ENCODE peak calls at places on chromosomes 4 and X, in seven cellular contexts. One of them, this sample, is unnamed.

GRCh38 chr4:7435411-7436095 is 823 bp upstream of the PSAPL1 start:
- DNase-seq in lung: peak; percentile 45
- DNase-seq in stimulated activated CD4-positive, alpha-beta T cell treated with anti-CD3 and anti-CD28 coated beads, Interleukin-15, amount 100 ng/mL, for 48 hours: no peak
- DNase-seq in stimulated activated CD8-positive, alpha-beta memory T cell treated with anti-CD3 and anti-CD28 coated beads, Interleukin-4, amount 100 ng/mL, for 1 hour: no peak
- DNase-seq in fibroblast of the conjunctiva: no peak
- DNase-seq in T-helper 9 cell: no peak
- DNase-seq in T-cell: peak; percentile 3
- DNase-seq in this sample: no peak

GRCh38 chrX:23369037-23369436 is 34.4 kb downstream of the PTCHD1 start:
- DNase-seq in lung: no peak
- DNase-seq in stimulated activated CD4-positive, alpha-beta T cell treated with anti-CD3 and anti-CD28 coated beads, Interleukin-15, amount 100 ng/mL, for 48 hours: no peak
- DNase-seq in stimulated activated CD8-positive, alpha-beta memory T cell treated with anti-CD3 and anti-CD28 coated beads, Interleukin-4, amount 100 ng/mL, for 1 hour: no peak
- DNase-seq in fibroblast of the conjunctiva: no peak
- DNase-seq in T-helper 9 cell: no peak
- DNase-seq in T-cell: no peak
- DNase-seq in this sample: no peak

GRCh38 chrX:70769659-70770232 is 138.8 kb downstream of the TEX11 start:
- DNase-seq in lung: no peak
- DNase-seq in stimulated activated CD4-positive, alpha-beta T cell treated with anti-CD3 and anti-CD28 coated beads, Interleukin-15, amount 100 ng/mL, for 48 hours: no peak
- DNase-seq in stimulated activated CD8-positive, alpha-beta memory T cell treated with anti-CD3 and anti-CD28 coated beads, Interleukin-4, amount 100 ng/mL, for 1 hour: no peak
- DNase-seq in fibroblast of the conjunctiva: no peak
- DNase-seq in T-helper 9 cell: no peak
- DNase-seq in T-cell: no peak
- DNase-seq in this sample: peak; percentile 15

GRCh38 chrX:74458738-74459137 is 37.4 kb downstream of the SLC16A2 start:
- DNase-seq in lung: no peak
- DNase-seq in stimulated activated CD4-positive, alpha-beta T cell treated with anti-CD3 and anti-CD28 coated beads, Interleukin-15, amount 100 ng/mL, for 48 hours: no peak
- DNase-seq in stimulated activated CD8-positive, alpha-beta memory T cell treated with anti-CD3 and anti-CD28 coated beads, Interleukin-4, amount 100 ng/mL, for 1 hour: no peak
- DNase-seq in fibroblast of the conjunctiva: peak; percentile 45
- DNase-seq in T-helper 9 cell: no peak
- DNase-seq in T-cell: no peak
- DNase-seq in this sample: no peak

GRCh38 chr4:150746156-150746555 is 164.2 kb downstream of the MAB21L2 start:
- DNase-seq in lung: no peak
- DNase-seq in stimulated activated CD4-positive, alpha-beta T cell treated with anti-CD3 and anti-CD28 coated beads, Interleukin-15, amount 100 ng/mL, for 48 hours: no peak
- DNase-seq in stimulated activated CD8-positive, alpha-beta memory T cell treated with anti-CD3 and anti-CD28 coated beads, Interleukin-4, amount 100 ng/mL, for 1 hour: no peak
- DNase-seq in fibroblast of the conjunctiva: no peak
- DNase-seq in T-helper 9 cell: no peak
- DNase-seq in T-cell: no peak
- DNase-seq in this sample: no peak

GRCh38 chr4:11605597-11605996 is 176.9 kb upstream of the HS3ST1 start:
- DNase-seq in lung: no peak
- DNase-seq in stimulated activated CD4-positive, alpha-beta T cell treated with anti-CD3 and anti-CD28 coated beads, Interleukin-15, amount 100 ng/mL, for 48 hours: no peak
- DNase-seq in stimulated activated CD8-positive, alpha-beta memory T cell treated with anti-CD3 and anti-CD28 coated beads, Interleukin-4, amount 100 ng/mL, for 1 hour: no peak
- DNase-seq in fibroblast of the conjunctiva: no peak
- DNase-seq in T-helper 9 cell: no peak
- DNase-seq in T-cell: no peak
- DNase-seq in this sample: no peak

GRCh38 chr4:123453006-123453685 is 56.6 kb downstream of the SPRY1 start:
- DNase-seq in lung: no peak
- DNase-seq in stimulated activated CD4-positive, alpha-beta T cell treated with anti-CD3 and anti-CD28 coated beads, Interleukin-15, amount 100 ng/mL, for 48 hours: no peak
- DNase-seq in stimulated activated CD8-positive, alpha-beta memory T cell treated with anti-CD3 and anti-CD28 coated beads, Interleukin-4, amount 100 ng/mL, for 1 hour: no peak
- DNase-seq in fibroblast of the conjunctiva: no peak
- DNase-seq in T-helper 9 cell: no peak
- DNase-seq in T-cell: no peak
- DNase-seq in this sample: no peak

GRCh38 chrX:72569786-72570185 is 2.9 kb downstream of the HDAC8 start:
- DNase-seq in lung: no peak
- DNase-seq in stimulated activated CD4-positive, alpha-beta T cell treated with anti-CD3 and anti-CD28 coated beads, Interleukin-15, amount 100 ng/mL, for 48 hours: no peak
- DNase-seq in stimulated activated CD8-positive, alpha-beta memory T cell treated with anti-CD3 and anti-CD28 coated beads, Interleukin-4, amount 100 ng/mL, for 1 hour: no peak
- DNase-seq in fibroblast of the conjunctiva: peak; percentile 20
- DNase-seq in T-helper 9 cell: no peak
- DNase-seq in T-cell: no peak
- DNase-seq in this sample: no peak